ENCODE peak calls at places on chromosomes 13 and 19, in ten cellular contexts. I, U, Y, X, F, B, K, P, M and S are unnamed samples.

GRCh38 chr19:37413243-37414084 is 42.6 kb downstream of the ZNF527 start:
- DNase-seq in K (no peak), I (no peak), Y (no peak), F (no peak), B (no peak), P (no peak), M (no peak), X (no peak), U (no peak), S (no peak)

GRCh38 chr19:36245210-36246005 is 30.5 kb downstream of the ZNF146 start:
- DNase-seq in F (no peak), U (no peak), Y (peak), I (no peak), K (peak), P (no peak), M (no peak), B (no peak), X (no peak), S (no peak)

GRCh38 chr13:97202761-97203160 is 19.4 kb upstream of the MBNL2 start:
- DNase-seq in I (no peak), X (no peak), Y (no peak), P (no peak), K (no peak), F (no peak), U (no peak), B (no peak), M (no peak), S (no peak)

GRCh38 chr13:110361365-110361911 is 54.4 kb downstream of the COL4A2 start:
- DNase-seq in K (peak), U (no peak), Y (no peak), F (peak), X (no peak), I (no peak), M (no peak), B (peak), P (no peak), S (no peak)

GRCh38 chr13:39417643-39418042 is 185.3 kb downstream of the LHFPL6 start:
- DNase-seq in K (no peak), P (no peak), B (peak), I (no peak), X (no peak), Y (no peak), F (no peak), M (no peak), U (no peak), S (peak)

GRCh38 chr13:106041445-106041844 is 494.0 kb downstream of the EFNB2 start:
- DNase-seq in I (no peak), M (no peak), U (no peak), Y (no peak), X (no peak), P (no peak), F (no peak), B (no peak), K (no peak), S (no peak)

GRCh38 chr13:30355405-30355741 is 48.0 kb upstream of the KATNAL1 start:
- DNase-seq in X (no peak), F (no peak), I (no peak), M (no peak), K (peak), B (no peak), Y (no peak), P (peak), U (no peak), S (no peak)

GRCh38 chr19:52635786-52636570 is 2.2 kb downstream of the ZNF83 start:
- DNase-seq in I (no peak), X (no peak), Y (no peak), U (no peak), P (no peak), K (no peak), F (no peak), B (peak), M (no peak), S (no peak)

GRCh38 chr13:81487151-81487550 is 1146.2 kb upstream of the SPRY2 start:
- DNase-seq in F (no peak), U (no peak), I (no peak), B (no peak), P (peak), Y (no peak), X (no peak), K (peak), M (no peak), S (no peak)

GRCh38 chr13:43354147-43354945 is 331.0 kb downstream of the DNAJC15 start:
- DNase-seq in F (no peak), X (no peak), K (no peak), M (no peak), P (no peak), U (no peak), I (no peak), Y (no peak), B (no peak), S (no peak)

GRCh38 chr13:24271611-24272451 is 37.5 kb upstream of the C1QTNF9 start:
- DNase-seq in F (peak), X (no peak), K (peak), U (peak), M (peak), B (peak), P (peak), I (no peak), Y (peak), S (no peak)

GRCh38 chr19:37007587-37008220 is 70.5 kb upstream of the ZNF420 start:
- DNase-seq in U (no peak), F (peak), I (no peak), X (peak), B (no peak), K (peak), Y (peak), M (peak), P (peak), S (no peak)

GRCh38 chr13:43804461-43805070 is 17.8 kb upstream of the ENOX1 start:
- DNase-seq in U (no peak), M (no peak), Y (no peak), X (no peak), B (peak), K (peak), I (no peak), F (no peak), P (peak), S (no peak)

GRCh38 chr19:44705502-44706010 is 6.6 kb downstream of the CEACAM16 start:
- DNase-seq in Y (no peak), I (no peak), K (no peak), M (no peak), F (no peak), X (no peak), U (no peak), B (no peak), P (no peak), S (no peak)

GRCh38 chr13:25214371-25215252 is 42.5 kb upstream of the AMER2 start:
- DNase-seq in F (no peak), U (peak), Y (peak), B (peak), X (no peak), M (no peak), I (no peak), K (no peak), P (no peak), S (no peak)

GRCh38 chr19:49479975-49480628 is 6.1 kb downstream of the FLT3LG start:
- DNase-seq in K (no peak), B (no peak), I (no peak), Y (no peak), X (no peak), P (no peak), M (no peak), F (no peak), U (no peak), S (no peak)

GRCh38 chr13:44622259-44622658 is 46.1 kb upstream of the TSC22D1 start:
- DNase-seq in Y (no peak), P (no peak), K (no peak), F (no peak), X (no peak), B (no peak), M (no peak), I (no peak), U (no peak), S (no peak)

GRCh38 chr19:16222806-16223205 is 25.1 kb downstream of the AP1M1 start:
- DNase-seq in F (no peak), I (no peak), M (no peak), U (no peak), B (peak), P (no peak), Y (no peak), X (no peak), K (no peak), S (no peak)

GRCh38 chr19:10424011-10424637 is 3.8 kb downstream of the PDE4A start:
- DNase-seq in M (peak), X (peak), Y (peak), K (peak), P (peak), U (no peak), F (peak), B (peak), I (no peak), S (peak)

GRCh38 chr13:106919093-106919492 is 351.2 kb upstream of the ARGLU1 start:
- DNase-seq in M (no peak), I (no peak), K (no peak), B (no peak), Y (no peak), F (no peak), U (no peak), X (no peak), P (no peak), S (no peak)

GRCh38 chr19:48405850-48406249 is 12.4 kb downstream of the GRIN2D start:
- DNase-seq in B (peak), P (no peak), U (no peak), X (no peak), K (no peak), F (no peak), I (no peak), M (no peak), Y (no peak), S (no peak)

GRCh38 chr13:38990693-38991092 is at the start of gene STOML3:
- DNase-seq in P (no peak), B (no peak), Y (no peak), K (no peak), X (no peak), F (no peak), M (no peak), I (no peak), U (no peak), S (no peak)

GRCh38 chr19:45478454-45479238 is 10.8 kb downstream of the FOSB start:
- DNase-seq in F (peak), U (peak), X (peak), Y (peak), I (peak), B (peak), M (peak), K (peak), P (peak), S (no peak)

GRCh38 chr13:105798541-105798940 is 736.9 kb downstream of the EFNB2 start:
- DNase-seq in I (no peak), M (no peak), B (no peak), P (no peak), X (no peak), F (no peak), Y (no peak), K (no peak), U (no peak), S (no peak)

GRCh38 chr13:111074826-111075225 is 40.3 kb upstream of the ARHGEF7 start:
- DNase-seq in I (no peak), U (no peak), P (no peak), F (no peak), M (no peak), K (no peak), Y (no peak), X (no peak), B (no peak), S (no peak)

GRCh38 chr19:43781630-43782310 is 997 bp upstream of the KCNN4 start:
- DNase-seq in Y (no peak), B (no peak), I (no peak), P (no peak), M (no peak), F (no peak), X (no peak), U (no peak), K (no peak), S (no peak)

GRCh38 chr13:83065136-83065535 is 817.1 kb downstream of the SLITRK1 start:
- DNase-seq in I (no peak), B (peak), P (no peak), X (no peak), M (no peak), U (peak), Y (no peak), F (peak), K (peak), S (no peak)

GRCh38 chr13:97976551-97977375 is 23.3 kb downstream of the IPO5 start:
- DNase-seq in I (no peak), U (no peak), Y (no peak), B (no peak), X (peak), M (no peak), P (peak), K (no peak), F (peak), S (peak)

GRCh38 chr13:20891768-20892167 is 10.8 kb downstream of the XPO4 start:
- DNase-seq in M (no peak), B (no peak), F (no peak), Y (no peak), K (no peak), I (no peak), U (no peak), X (no peak), P (no peak), S (no peak)

GRCh38 chr13:83449666-83450395 is 432.4 kb downstream of the SLITRK1 start:
- DNase-seq in I (no peak), B (peak), P (no peak), K (no peak), U (no peak), Y (no peak), X (no peak), M (no peak), F (no peak), S (peak)

GRCh38 chr13:36029171-36029570 is 102.0 kb downstream of the DCLK1 start:
- DNase-seq in X (no peak), M (no peak), P (no peak), I (no peak), Y (no peak), K (no peak), U (no peak), F (no peak), B (peak), S (no peak)

GRCh38 chr13:45257638-45258338 is 56.9 kb upstream of the KCTD4 start:
- DNase-seq in Y (no peak), X (no peak), M (no peak), U (no peak), F (no peak), B (peak), K (no peak), I (no peak), P (no peak), S (no peak)

GRCh38 chr13:102700088-102701031 is 5.5 kb upstream of the METTL21C start:
- DNase-seq in F (no peak), M (no peak), X (no peak), U (peak), P (no peak), K (no peak), I (no peak), B (no peak), Y (no peak), S (no peak)
- TF ChIP-seq POLR2A in F (no peak), M (no peak), X (no peak), U (no peak), P (no peak), K (no peak), I (no peak), B (no peak), Y (no peak), S (no peak)

DNA sequence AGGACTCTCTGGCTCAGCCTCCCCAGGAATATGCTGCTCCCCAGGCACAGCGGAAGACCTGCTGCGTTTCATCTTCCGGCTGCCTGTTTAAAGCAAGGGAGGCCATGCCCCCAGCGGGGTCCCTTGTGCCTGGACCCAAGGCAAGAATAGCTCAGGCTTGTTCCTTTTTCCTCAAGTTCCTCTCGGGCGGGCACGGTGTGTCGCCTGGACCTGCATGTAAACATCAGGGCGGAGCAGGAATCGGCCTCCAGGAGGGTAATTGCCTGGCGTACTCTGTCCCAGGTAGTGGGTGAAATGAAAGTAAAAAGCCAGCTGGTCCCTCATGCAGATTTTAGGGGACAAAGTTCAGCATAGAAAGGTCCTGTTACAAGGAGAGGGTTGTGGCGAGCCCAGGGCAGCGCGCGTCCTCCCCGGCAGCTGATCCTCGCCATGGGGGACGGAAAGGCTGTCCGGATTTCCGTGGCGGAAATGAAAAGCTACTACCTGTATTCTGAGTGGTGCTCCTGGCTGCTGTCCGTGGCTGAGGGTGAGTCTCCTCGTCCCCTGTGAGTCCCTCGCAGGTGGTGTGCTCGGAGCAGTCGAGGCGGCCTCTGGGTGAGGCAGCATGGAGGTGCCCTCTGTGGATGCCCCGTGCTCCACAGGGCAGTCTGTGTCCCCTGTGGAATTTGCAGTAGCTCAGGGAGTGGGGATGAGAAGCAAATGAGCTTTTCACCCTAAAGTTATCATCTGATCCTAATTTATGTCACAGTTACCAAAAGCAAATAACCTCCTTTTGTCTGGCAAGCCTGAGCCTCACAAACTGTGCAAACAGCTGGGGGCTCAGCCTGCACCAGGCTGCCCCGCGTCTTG is 16.2 kb downstream of the MCF2L start:
- DNase-seq in F (peak), U (no peak), B (no peak), X (no peak), K (peak), I (no peak), P (no peak), Y (no peak), M (no peak), S (no peak)
- TF ChIP-seq POLR2A in F (peak), U (no peak), B (no peak), X (no peak), K (no peak), I (no peak), P (no peak), Y (no peak), M (no peak), S (no peak)

DNA sequence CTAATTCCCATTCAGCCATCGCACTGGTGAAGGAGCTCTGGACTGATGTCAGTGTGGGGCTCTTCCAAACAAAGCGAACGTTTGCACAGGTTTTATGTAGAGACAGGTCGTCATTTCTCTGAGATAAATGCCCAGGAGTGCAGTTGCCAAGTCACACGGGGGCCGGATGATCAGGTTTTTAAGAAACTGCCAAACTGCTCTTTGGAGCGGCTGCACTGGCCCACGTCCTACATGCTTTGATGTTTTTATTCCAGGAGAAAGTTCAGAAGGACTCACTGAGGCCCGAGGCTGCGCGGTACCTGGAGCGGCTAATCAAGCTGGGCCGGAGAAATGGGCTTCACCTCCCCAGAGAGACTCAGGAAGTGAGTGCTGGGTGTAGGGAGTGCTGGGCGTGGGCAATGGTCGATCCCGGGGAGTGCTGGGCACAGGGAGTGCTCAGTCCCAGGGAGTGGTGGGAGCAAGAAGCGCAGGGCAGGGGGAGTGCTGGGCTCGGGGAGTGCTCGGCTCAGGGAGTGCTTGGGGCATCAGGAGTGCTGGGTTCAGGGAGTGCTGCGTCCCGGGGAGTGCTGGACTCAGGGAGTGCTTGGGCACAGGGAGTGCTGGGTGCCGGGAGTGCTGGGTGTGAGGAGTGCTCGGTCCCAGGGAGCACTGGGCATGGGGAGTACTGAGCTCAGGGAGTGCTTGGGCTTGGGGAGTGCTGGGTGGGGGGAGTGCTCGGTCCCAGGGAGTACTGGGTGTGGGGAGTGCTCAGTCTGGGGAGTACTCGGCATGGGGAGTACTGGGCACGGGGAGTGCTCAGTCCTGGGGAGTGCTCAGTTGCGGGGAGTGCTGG is 10.7 kb downstream of the THOP1 start:
- DNase-seq in K (no peak), X (no peak), I (no peak), P (no peak), Y (no peak), B (no peak), F (no peak), U (no peak), M (no peak), S (no peak)
- TF ChIP-seq POLR2A in K (no peak), X (no peak), I (no peak), P (no peak), Y (no peak), B (no peak), F (no peak), U (no peak), M (no peak), S (no peak)

GRCh38 chr13:32427852-32428580 is at the start of gene N4BP2L1:
- DNase-seq in I (peak), K (peak), Y (peak), U (peak), B (no peak), X (peak), M (peak), F (peak), P (peak), S (peak)

GRCh38 chr13:32428581-32429072 is 697 bp upstream of the N4BP2L1 start:
- DNase-seq in F (no peak), I (no peak), Y (no peak), X (no peak), M (peak), K (no peak), P (peak), B (no peak), U (no peak), S (no peak)

GRCh38 chr13:32425158-32425557 is 2.8 kb downstream of the N4BP2L1 start:
- DNase-seq in P (no peak), B (no peak), F (no peak), I (no peak), K (no peak), Y (no peak), M (no peak), U (no peak), X (no peak), S (no peak)

GRCh38 chr13:32426191-32426980 is 1.5 kb downstream of the N4BP2L1 start:
- DNase-seq in Y (no peak), U (no peak), I (no peak), B (no peak), F (peak), X (no peak), P (peak), M (peak), K (no peak), S (no peak)

DNA sequence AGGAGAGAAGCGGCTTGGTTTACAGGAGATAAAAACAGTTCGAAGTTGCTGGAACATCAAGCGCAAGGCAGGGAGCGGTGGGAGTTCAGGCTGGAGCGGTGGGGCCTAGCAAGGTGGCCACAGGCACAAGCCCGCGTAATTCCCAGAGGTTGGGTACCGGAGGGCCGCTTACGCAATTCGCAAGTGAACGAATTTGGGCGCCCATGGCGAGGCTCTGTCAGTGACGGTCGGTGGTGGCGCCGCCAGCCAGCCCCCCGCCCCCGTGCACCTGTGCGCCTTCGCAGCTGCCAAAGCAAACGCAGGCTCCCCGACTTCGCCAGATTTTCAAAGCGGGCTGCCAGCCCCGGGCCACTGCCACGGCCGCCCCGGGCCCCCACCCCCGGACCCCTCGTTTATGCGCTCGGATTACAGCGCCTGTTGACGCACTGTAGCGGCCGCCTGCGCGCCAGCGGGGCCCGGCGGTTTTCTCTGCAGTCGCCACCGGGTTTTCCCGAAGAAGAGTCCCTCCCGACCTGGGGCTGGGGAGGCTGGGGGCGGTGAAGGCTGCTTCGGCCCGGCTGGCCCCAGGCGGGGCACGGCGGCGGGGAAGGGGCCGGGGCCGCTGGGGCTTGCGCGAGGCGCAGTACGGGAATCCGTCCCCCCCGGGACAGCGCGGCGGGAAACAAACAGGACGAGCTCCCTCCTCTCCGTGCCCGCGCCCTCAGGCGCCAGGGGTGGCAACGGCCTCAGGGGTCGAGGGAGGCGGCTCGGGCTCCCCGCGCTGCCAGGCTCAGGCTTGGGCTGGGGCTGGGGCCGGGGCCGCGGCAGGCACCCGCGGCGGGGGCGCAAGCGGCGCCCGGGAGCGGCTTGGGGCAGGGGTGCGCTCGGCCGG is 714 bp downstream of the N4BP2L1 start:
- DNase-seq in X (peak), F (peak), K (peak), Y (peak), I (no peak), P (peak), M (peak), B (peak), U (peak), S (no peak)
- TF ChIP-seq POLR2A in X (no peak), F (no peak), K (no peak), Y (peak), I (no peak), P (no peak), M (no peak), B (no peak), U (no peak), S (no peak)